ENCODE peak calls at places on chromosomes 3 and 15, in five cellular contexts. One of them, this sample, is unnamed. For H3K9me3 and H3K27me3, the result is how much of the 10 kb centered on the place peaks cover.

GRCh38 chr3:110413807-110414748 is 657.5 kb upstream of the NECTIN3 start:
- DNase-seq in left lung: no peak
- DNase-seq in SJSA1: peak
- DNase-seq in IMR-90: peak
- DNase-seq in fibroblast of lung: peak
- DNase-seq in this sample: peak

GRCh38 chr15:48962662-48963523 is 826 bp downstream of the SHC4 start:
- DNase-seq in left lung: no peak
- DNase-seq in fibroblast of lung: peak
- DNase-seq in IMR-90: peak
- DNase-seq in SJSA1: no peak
- DNase-seq in this sample: peak

GRCh38 chr3:185409957-185410356 is 47.0 kb downstream of the MAP3K13 start:
- DNase-seq in SJSA1: no peak
- DNase-seq in IMR-90: no peak
- DNase-seq in left lung: no peak
- DNase-seq in fibroblast of lung: no peak
- DNase-seq in this sample: no peak

GRCh38 chr3:37271636-37272035 is 97.3 kb upstream of the LRRFIP2 start:
- DNase-seq in IMR-90: no peak
- DNase-seq in left lung: no peak
- DNase-seq in fibroblast of lung: no peak
- DNase-seq in SJSA1: no peak
- DNase-seq in this sample: no peak

GRCh38 chr15:67039349-67040075 is 25.9 kb upstream of the SMAD3 start:
- DNase-seq in IMR-90: no peak
- DNase-seq in SJSA1: no peak
- DNase-seq in left lung: no peak
- DNase-seq in fibroblast of lung: no peak
- DNase-seq in this sample: no peak

GRCh38 chr15:38252481-38253311 is at the start of gene SPRED1:
- DNase-seq in SJSA1: no peak
- DNase-seq in IMR-90: peak
- DNase-seq in fibroblast of lung: no peak
- DNase-seq in left lung: peak
- DNase-seq in this sample: peak

GRCh38 chr3:150216041-150216811 is 191.9 kb upstream of the TSC22D2 start:
- DNase-seq in fibroblast of lung: peak
- DNase-seq in IMR-90: peak
- DNase-seq in left lung: no peak
- DNase-seq in SJSA1: peak
- DNase-seq in this sample: peak

GRCh38 chr15:99145005-99145404 is 40.1 kb downstream of the SYNM start:
- DNase-seq in SJSA1: no peak
- DNase-seq in IMR-90: no peak
- DNase-seq in left lung: no peak
- DNase-seq in fibroblast of lung: no peak
- DNase-seq in this sample: no peak

GRCh38 chr3:171837698-171838097 is 5.5 kb upstream of the TMEM212 start:
- DNase-seq in fibroblast of lung: no peak
- DNase-seq in SJSA1: no peak
- DNase-seq in left lung: no peak
- DNase-seq in IMR-90: no peak
- DNase-seq in this sample: no peak

GRCh38 chr3:144810150-144810549 is 838.5 kb downstream of the DIPK2A start:
- DNase-seq in SJSA1: no peak
- DNase-seq in IMR-90: no peak
- DNase-seq in left lung: no peak
- DNase-seq in fibroblast of lung: no peak
- DNase-seq in this sample: no peak

GRCh38 chr3:27252646-27253045 is 116.5 kb downstream of the NEK10 start:
- DNase-seq in fibroblast of lung: no peak
- DNase-seq in IMR-90: no peak
- DNase-seq in left lung: no peak
- DNase-seq in SJSA1: no peak
- DNase-seq in this sample: no peak

GRCh38 chr3:181913254-181913653 is 201.5 kb downstream of the SOX2 start:
- DNase-seq in fibroblast of lung: no peak
- DNase-seq in SJSA1: peak
- DNase-seq in left lung: no peak
- DNase-seq in IMR-90: no peak
- DNase-seq in this sample: no peak

GRCh38 chr3:41808152-41808551 is 153.8 kb downstream of the ULK4 start:
- DNase-seq in left lung: no peak
- DNase-seq in IMR-90: peak
- DNase-seq in fibroblast of lung: peak
- DNase-seq in SJSA1: peak
- DNase-seq in this sample: no peak

GRCh38 chr3:120364821-120365220 is 15.7 kb upstream of the LRRC58 start:
- DNase-seq in IMR-90: peak
- DNase-seq in SJSA1: no peak
- DNase-seq in left lung: no peak
- DNase-seq in fibroblast of lung: peak
- DNase-seq in this sample: peak

GRCh38 chr3:148911173-148911572 is 46.1 kb downstream of the CPA3 start:
- DNase-seq in IMR-90: no peak
- DNase-seq in left lung: no peak
- DNase-seq in fibroblast of lung: no peak
- DNase-seq in SJSA1: no peak
- DNase-seq in this sample: no peak

GRCh38 chr3:50552598-50552997 is 14.9 kb downstream of the C3orf18 start:
- DNase-seq in IMR-90: no peak
- DNase-seq in left lung: no peak
- DNase-seq in fibroblast of lung: no peak
- DNase-seq in SJSA1: no peak
- DNase-seq in this sample: no peak

GRCh38 chr3:57261929-57262328 is 30.6 kb downstream of the ASB14 start:
- DNase-seq in fibroblast of lung: no peak
- DNase-seq in left lung: no peak
- DNase-seq in IMR-90: no peak
- DNase-seq in SJSA1: no peak
- DNase-seq in this sample: no peak

GRCh38 chr15:77775373-77775772 is 142.7 kb upstream of the LINGO1 start:
- DNase-seq in SJSA1: no peak
- DNase-seq in fibroblast of lung: no peak
- DNase-seq in IMR-90: no peak
- DNase-seq in left lung: no peak
- DNase-seq in this sample: no peak

GRCh38 chr3:156449712-156450574 is 105.0 kb downstream of the SSR3 start:
- DNase-seq in fibroblast of lung: peak
- DNase-seq in IMR-90: peak
- DNase-seq in left lung: no peak
- DNase-seq in SJSA1: no peak
- DNase-seq in this sample: no peak

GRCh38 chr15:80512729-80513670 is 108.8 kb downstream of the ARNT2 start:
- DNase-seq in left lung: no peak
- DNase-seq in fibroblast of lung: peak
- DNase-seq in IMR-90: no peak
- DNase-seq in SJSA1: no peak
- DNase-seq in this sample: peak

GRCh38 chr3:155978324-155978723 is 107.9 kb downstream of the GMPS start:
- DNase-seq in IMR-90: no peak
- DNase-seq in fibroblast of lung: no peak
- DNase-seq in left lung: no peak
- DNase-seq in SJSA1: no peak
- DNase-seq in this sample: no peak

GRCh38 chr3:187773963-187774789 is 28.9 kb upstream of the BCL6 start:
- DNase-seq in IMR-90: no peak
- DNase-seq in fibroblast of lung: no peak
- DNase-seq in left lung: peak
- DNase-seq in SJSA1: no peak
- DNase-seq in this sample: no peak

GRCh38 chr3:16253601-16254000 is 11.1 kb downstream of the DPH3 start:
- DNase-seq in fibroblast of lung: peak
- DNase-seq in left lung: peak
- DNase-seq in IMR-90: no peak
- DNase-seq in SJSA1: no peak
- DNase-seq in this sample: no peak

GRCh38 chr3:137770821-137771399 is 6.8 kb downstream of the SOX14 start:
- DNase-seq in SJSA1: no peak
- DNase-seq in IMR-90: no peak
- DNase-seq in left lung: no peak
- DNase-seq in fibroblast of lung: no peak
- DNase-seq in this sample: no peak
- H3K9me3 ChIP-seq in SJSA1: under half
- H3K9me3 ChIP-seq in IMR-90: under half
- H3K9me3 ChIP-seq in left lung: under half
- H3K9me3 ChIP-seq in fibroblast of lung: under half
- H3K9me3 ChIP-seq in this sample: under half

DNA sequence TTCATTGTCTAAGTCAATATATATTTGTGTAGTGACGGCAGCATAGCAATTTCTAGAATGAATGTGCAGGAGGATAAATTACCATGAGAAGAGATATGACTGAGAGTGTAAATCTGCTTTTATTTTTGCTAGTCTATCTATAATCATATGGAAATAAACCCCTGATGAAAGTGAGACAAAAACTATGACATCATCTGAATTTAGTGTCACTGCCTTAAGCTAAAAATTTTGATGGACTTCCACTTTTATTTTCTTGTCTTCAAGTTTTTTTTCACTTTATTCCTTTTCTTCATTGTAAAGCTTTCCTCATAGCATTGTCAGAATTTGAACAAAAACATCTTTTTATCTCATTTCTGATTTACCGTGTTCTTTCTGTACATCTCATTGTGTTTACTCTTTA is 242.0 kb downstream of the CHST2 start:
- DNase-seq in fibroblast of lung: no peak
- DNase-seq in IMR-90: no peak
- DNase-seq in SJSA1: no peak
- DNase-seq in left lung: no peak
- DNase-seq in this sample: no peak
- H3K27me3 ChIP-seq in fibroblast of lung: under half
- H3K27me3 ChIP-seq in IMR-90: under half
- H3K27me3 ChIP-seq in SJSA1: under half
- H3K27me3 ChIP-seq in left lung: under half
- H3K27me3 ChIP-seq in this sample: under half

DNA sequence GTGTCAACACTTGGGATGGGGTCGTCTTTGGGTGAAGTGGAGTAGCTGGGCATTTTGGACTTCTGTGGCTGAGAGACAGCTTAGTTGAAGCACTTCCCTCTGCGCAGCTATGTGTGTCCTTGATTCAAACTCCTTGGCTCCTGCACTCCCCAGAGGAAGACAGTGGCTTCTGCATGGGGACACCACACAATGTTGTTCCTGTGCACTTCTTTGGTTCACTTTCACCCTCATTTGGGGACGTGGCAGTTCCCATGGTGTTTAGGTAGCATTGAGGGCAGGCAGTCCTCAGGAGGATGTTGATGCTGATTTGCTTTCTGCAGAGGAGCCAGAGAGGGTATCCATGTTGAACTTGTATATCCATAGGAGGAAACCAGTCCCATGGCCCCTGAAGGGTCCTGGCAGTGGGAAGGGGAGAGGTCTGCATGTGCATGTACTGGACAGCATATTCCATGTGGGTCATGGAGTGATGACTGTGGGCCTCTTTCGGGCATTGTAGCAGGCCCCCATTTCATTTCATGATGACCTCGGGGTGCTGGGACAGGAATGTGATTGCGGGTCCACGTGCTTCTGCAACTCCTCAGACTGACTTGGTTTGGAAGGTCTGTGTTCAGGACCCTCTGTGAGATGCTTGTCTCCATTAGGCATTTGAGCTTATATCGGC is 135.4 kb downstream of the SNRPN start:
- DNase-seq in IMR-90: no peak
- DNase-seq in fibroblast of lung: no peak
- DNase-seq in SJSA1: no peak
- DNase-seq in left lung: no peak
- DNase-seq in this sample: no peak
- H3K9me3 ChIP-seq in IMR-90: half or more
- H3K9me3 ChIP-seq in fibroblast of lung: under half
- H3K9me3 ChIP-seq in SJSA1: under half
- H3K9me3 ChIP-seq in left lung: half or more
- H3K9me3 ChIP-seq in this sample: under half

GRCh38 chr3:48739617-48739954 is 22.6 kb upstream of the IP6K2 start:
- DNase-seq in left lung: no peak
- DNase-seq in fibroblast of lung: no peak
- DNase-seq in IMR-90: no peak
- DNase-seq in SJSA1: no peak
- DNase-seq in this sample: no peak
- H3K27me3 ChIP-seq in left lung: under half
- H3K27me3 ChIP-seq in fibroblast of lung: under half
- H3K27me3 ChIP-seq in IMR-90: under half
- H3K27me3 ChIP-seq in SJSA1: under half
- H3K27me3 ChIP-seq in this sample: under half

DNA sequence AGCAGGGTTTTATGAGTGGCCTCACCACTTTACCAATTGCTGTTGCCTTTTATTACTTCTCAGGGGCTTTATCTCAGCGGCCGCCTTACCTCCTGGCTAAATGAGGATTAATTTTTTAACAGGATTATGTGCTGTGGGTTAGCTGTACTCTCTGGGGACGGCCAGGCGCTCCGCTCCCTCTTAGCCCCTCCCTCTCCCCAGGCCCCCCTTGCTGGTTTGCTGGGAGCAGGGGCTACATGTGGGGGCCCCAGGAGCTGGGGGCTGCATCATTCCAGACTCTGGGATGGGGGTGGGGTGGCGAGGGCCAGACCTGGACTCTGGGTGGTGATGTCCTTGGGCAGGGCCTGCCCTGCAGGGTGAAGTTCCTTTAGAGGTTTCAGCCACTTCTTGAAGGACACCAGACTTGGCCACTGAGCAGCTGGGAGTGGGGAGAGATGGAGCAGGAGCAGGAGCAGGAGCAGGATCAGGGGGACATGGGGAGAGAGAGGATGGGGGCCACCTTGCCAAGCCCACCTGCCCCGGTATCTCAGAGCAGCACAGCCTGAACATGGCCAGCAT is 196.1 kb downstream of the GOLGA6L6 start:
- DNase-seq in SJSA1: no peak
- DNase-seq in fibroblast of lung: no peak
- DNase-seq in IMR-90: no peak
- DNase-seq in left lung: no peak
- DNase-seq in this sample: no peak
- H3K9me3 ChIP-seq in SJSA1: under half
- H3K9me3 ChIP-seq in fibroblast of lung: under half
- H3K9me3 ChIP-seq in IMR-90: half or more
- H3K9me3 ChIP-seq in left lung: under half
- H3K9me3 ChIP-seq in this sample: under half

DNA sequence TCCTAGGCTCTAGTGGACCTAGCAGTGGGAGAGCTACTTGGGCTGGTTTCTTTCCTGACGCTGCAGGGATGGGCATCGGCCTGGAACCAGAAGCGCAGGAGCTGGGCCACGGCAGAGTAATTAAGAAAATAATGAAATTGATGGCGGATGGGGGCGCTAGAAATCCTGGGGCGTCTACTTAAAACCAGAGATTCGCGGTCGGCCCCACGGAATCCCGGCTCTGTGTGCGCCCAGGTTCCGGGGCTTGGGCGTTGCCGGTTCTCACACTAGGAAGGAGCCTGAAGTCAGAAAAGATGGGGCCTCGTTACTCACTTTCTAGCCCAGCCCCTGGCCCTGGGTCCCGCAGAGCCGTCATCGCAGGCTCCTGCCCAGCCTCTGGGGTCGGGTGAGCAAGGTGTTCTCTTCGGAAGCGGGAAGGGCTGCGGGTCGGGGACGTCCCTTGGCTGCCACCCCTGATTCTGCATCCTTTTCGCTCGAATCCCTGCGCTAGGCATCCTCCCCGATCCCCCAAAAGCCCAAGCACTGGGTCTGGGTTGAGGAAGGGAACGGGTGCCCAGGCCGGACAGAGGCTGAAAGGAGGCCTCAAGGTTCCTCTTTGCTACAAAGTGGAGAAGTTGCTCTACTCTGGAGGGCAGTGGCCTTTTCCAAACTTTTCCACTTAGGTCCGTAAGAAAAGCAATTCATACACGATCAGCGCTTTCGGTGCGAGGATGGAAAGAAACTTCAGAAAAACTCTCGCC is 6.1 kb downstream of the SOX14 start:
- DNase-seq in SJSA1: no peak
- DNase-seq in left lung: no peak
- DNase-seq in IMR-90: no peak
- DNase-seq in fibroblast of lung: no peak
- DNase-seq in this sample: no peak
- H3K27me3 ChIP-seq in SJSA1: half or more
- H3K27me3 ChIP-seq in left lung: half or more
- H3K27me3 ChIP-seq in IMR-90: half or more
- H3K27me3 ChIP-seq in fibroblast of lung: half or more
- H3K27me3 ChIP-seq in this sample: half or more